ENCODE peak calls at places on chromosome 14, in eight cellular contexts. C, V, R, Z, Y, U, H and F are unnamed samples.

GRCh38 chr14:92456215-92457017 is 57.2 kb upstream of the RIN3 start:
- DNase-seq in C (peak; percentile 67), V (peak; percentile 82), R (peak; percentile 49), Z (peak; percentile 66), Y (peak; percentile 70), U (peak; percentile 77), H (no peak), F (peak; percentile 66)

GRCh38 chr14:95464524-95464923 is 51.9 kb downstream of the SYNE3 start:
- DNase-seq in C (no peak), V (no peak), R (no peak), Z (no peak), Y (no peak), U (no peak), H (no peak), F (no peak)

GRCh38 chr14:60266021-60266937 is 17.3 kb downstream of the PPM1A start:
- DNase-seq in C (no peak), V (no peak), R (no peak), Z (peak; percentile 32), Y (no peak), U (no peak), H (no peak), F (no peak)

GRCh38 chr14:32738206-32738871 is 200.3 kb upstream of the NPAS3 start:
- DNase-seq in C (no peak), V (no peak), R (no peak), Z (no peak), Y (no peak), U (no peak), H (no peak), F (no peak)

GRCh38 chr14:67837011-67837624 is 17.5 kb downstream of the RAD51B start:
- DNase-seq in C (no peak), V (no peak), R (peak; percentile 68), Z (peak; percentile 45), Y (peak; percentile 88), U (no peak), H (peak; percentile 67), F (peak; percentile 52)

GRCh38 chr14:50762001-50762930 is 68.7 kb downstream of the NIN start:
- DNase-seq in C (no peak), V (no peak), R (no peak), Z (no peak), Y (peak; percentile 94), U (no peak), H (no peak), F (no peak)

GRCh38 chr14:35133542-35134328 is 11.4 kb downstream of the PRORP start:
- DNase-seq in C (no peak), V (no peak), R (no peak), Z (no peak), Y (no peak), U (no peak), H (no peak), F (no peak)

GRCh38 chr14:64910847-64911495 is 3.3 kb upstream of the CHURC1 start:
- DNase-seq in C (no peak), V (no peak), R (no peak), Z (no peak), Y (peak; percentile 55), U (no peak), H (no peak), F (no peak)

GRCh38 chr14:74242055-74243042 is 3.1 kb downstream of the VSX2 start:
- DNase-seq in C (no peak), V (no peak), R (no peak), Z (no peak), Y (no peak), U (no peak), H (no peak), F (peak; percentile 21)

GRCh38 chr14:104698688-104699425 is 9.4 kb downstream of the INF2 start:
- DNase-seq in C (no peak), V (no peak), R (no peak), Z (peak; percentile 86), Y (no peak), U (no peak), H (no peak), F (peak; percentile 86)

GRCh38 chr14:55926007-55926406 is 192.2 kb upstream of the PELI2 start:
- DNase-seq in C (no peak), V (no peak), R (peak; percentile 63), Z (peak; percentile 74), Y (no peak), U (no peak), H (no peak), F (no peak)

GRCh38 chr14:77979171-77979570 is 179.3 kb downstream of the ADCK1 start:
- DNase-seq in C (no peak), V (no peak), R (no peak), Z (no peak), Y (no peak), U (no peak), H (no peak), F (no peak)

GRCh38 chr14:63371033-63371432 is 52.3 kb upstream of the GPHB5 start:
- DNase-seq in C (no peak), V (no peak), R (no peak), Z (no peak), Y (no peak), U (no peak), H (no peak), F (no peak)

GRCh38 chr14:104820669-104821228 is 19.8 kb downstream of the ZBTB42 start:
- DNase-seq in C (peak; percentile 63), V (no peak), R (peak; percentile 69), Z (peak; percentile 77), Y (peak; percentile 72), U (no peak), H (peak; percentile 65), F (peak; percentile 68)

GRCh38 chr14:65531148-65531547 is 118.6 kb downstream of the FUT8 start:
- DNase-seq in C (no peak), V (no peak), R (no peak), Z (no peak), Y (no peak), U (no peak), H (no peak), F (no peak)

GRCh38 chr14:75452900-75453816 is 25.3 kb downstream of the JDP2 start:
- DNase-seq in C (peak; percentile 82), V (no peak), R (peak; percentile 68), Z (peak; percentile 65), Y (peak; percentile 89), U (peak; percentile 93), H (peak; percentile 90), F (peak; percentile 76)

GRCh38 chr14:50018236-50019210 is 97.8 kb downstream of the VCPKMT start:
- DNase-seq in C (no peak), V (no peak), R (peak; percentile 73), Z (no peak), Y (peak; percentile 80), U (no peak), H (no peak), F (no peak)

GRCh38 chr14:100827140-100827517 is 1.2 kb downstream of the MEG3 start:
- DNase-seq in C (no peak), V (no peak), R (no peak), Z (peak; percentile 33), Y (peak; percentile 16), U (no peak), H (peak; percentile 65), F (no peak)
- TF ChIP-seq CTCF in C (no peak), V (no peak), R (peak; percentile 34), Z (peak; percentile 28), Y (peak; percentile 58), U (no peak), H (peak; percentile 32), F (peak; percentile 34)

GRCh38 chr14:102761206-102761605 is 16.0 kb upstream of the TRAF3 start:
- DNase-seq in C (no peak), V (no peak), R (no peak), Z (no peak), Y (no peak), U (no peak), H (no peak), F (no peak)

GRCh38 chr14:102757646-102758045 is 19.6 kb upstream of the TRAF3 start:
- DNase-seq in C (no peak), V (no peak), R (no peak), Z (no peak), Y (no peak), U (no peak), H (no peak), F (no peak)

GRCh38 chr14:102758087-102758486 is 19.2 kb upstream of the TRAF3 start:
- DNase-seq in C (no peak), V (no peak), R (no peak), Z (no peak), Y (no peak), U (no peak), H (no peak), F (no peak)

GRCh38 chr14:102759416-102759815 is 17.8 kb upstream of the TRAF3 start:
- DNase-seq in C (no peak), V (no peak), R (no peak), Z (no peak), Y (no peak), U (no peak), H (no peak), F (no peak)

GRCh38 chr14:102760485-102761193 is 16.6 kb upstream of the TRAF3 start:
- DNase-seq in C (peak; percentile 74), V (no peak), R (no peak), Z (no peak), Y (no peak), U (no peak), H (no peak), F (no peak)
- TF ChIP-seq POLR2A in C (no peak), V (no peak), R (no peak), Z (no peak), Y (no peak), U (no peak), H (no peak), F (no peak)

DNA sequence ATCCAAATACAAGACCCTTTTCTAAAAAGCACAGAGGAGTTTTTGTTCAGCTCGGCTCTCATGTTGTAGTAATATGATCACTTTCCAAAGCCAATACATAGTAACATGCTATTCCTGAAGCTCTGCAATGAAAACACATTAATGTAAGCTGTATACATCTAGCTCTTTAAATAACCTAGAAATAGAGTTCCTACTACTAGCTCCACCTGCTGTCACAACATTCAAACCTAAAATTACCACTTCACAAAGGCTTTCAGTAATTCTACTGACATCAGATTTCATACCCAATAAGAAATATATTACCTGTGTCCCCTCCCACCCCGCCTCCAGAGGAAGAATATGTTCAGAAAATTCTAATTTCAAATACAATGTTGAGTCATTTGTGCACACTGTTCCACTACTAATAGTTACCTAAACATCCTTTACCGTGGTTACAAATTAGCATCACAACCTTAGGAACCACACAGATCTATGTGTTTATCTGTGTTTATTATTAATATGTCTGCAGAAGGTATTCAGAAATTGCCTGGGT is 17.8 kb downstream of the EFCAB11 start:
- DNase-seq in C (no peak), V (no peak), R (no peak), Z (no peak), Y (no peak), U (no peak), H (no peak), F (no peak)
- TF ChIP-seq CTCF in C (no peak), V (no peak), R (no peak), Z (no peak), Y (peak; percentile 35), U (no peak), H (no peak), F (no peak)

DNA sequence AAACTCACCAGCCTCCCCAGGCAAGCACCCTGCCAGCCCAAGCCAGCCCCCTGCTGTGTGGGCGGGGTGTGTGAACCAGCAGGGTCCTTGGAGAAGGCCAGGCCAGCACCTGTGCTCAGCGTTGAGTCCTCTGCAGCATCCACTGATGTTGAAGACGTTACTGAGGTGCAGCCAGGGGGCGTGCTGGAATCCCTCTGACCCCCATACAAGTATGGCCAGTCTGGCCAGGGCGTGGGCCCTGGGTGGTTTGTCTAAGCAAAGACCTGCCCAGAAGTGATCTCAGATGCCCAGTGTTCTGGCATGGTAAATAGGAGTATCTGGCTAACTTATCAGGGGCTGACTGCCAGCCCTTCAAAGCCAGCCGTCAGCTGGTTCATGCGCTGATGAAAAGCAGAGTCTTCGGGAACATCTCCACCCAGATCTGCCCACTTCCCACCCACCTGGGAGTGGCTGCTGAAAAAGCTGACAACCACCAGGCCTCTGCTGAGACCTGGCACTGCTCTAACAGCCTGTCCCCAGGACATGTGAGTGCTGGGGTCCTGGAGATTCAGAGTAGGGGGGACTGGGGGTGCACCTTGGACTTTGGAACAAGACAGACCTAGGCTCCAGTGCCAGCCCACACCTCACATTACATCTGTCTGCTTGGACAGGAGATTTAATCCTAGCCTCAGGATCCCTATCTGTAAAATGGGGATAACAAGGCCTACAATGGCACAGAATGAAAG is 41.1 kb downstream of the ACTN1 start:
- DNase-seq in C (no peak), V (no peak), R (peak; percentile 80), Z (no peak), Y (no peak), U (no peak), H (no peak), F (peak; percentile 77)
- TF ChIP-seq POLR2A in C (no peak), V (no peak), R (peak; percentile 31), Z (no peak), Y (no peak), U (no peak), H (no peak), F (no peak)